ENCODE peak calls at places on chromosome 21, in five cellular contexts. One of them, this sample, is unnamed.

GRCh38 chr21:36321325-36322082 is 1.5 kb downstream of the MORC3 start:
- DNase-seq in NCI-H2081: peak; percentile 60
- DNase-seq in GM20000: no peak
- DNase-seq in stimulated activated CD4-positive, alpha-beta T cell treated with anti-CD3 and anti-CD28 coated beads, Interleukin-2, amount 100 ng/mL, for 48 hours: no peak
- DNase-seq in T-helper 17 cell: no peak
- DNase-seq in this sample: no peak

GRCh38 chr21:15764878-15765277 is 35.1 kb downstream of the USP25 start:
- DNase-seq in GM20000: no peak
- DNase-seq in T-helper 17 cell: no peak
- DNase-seq in stimulated activated CD4-positive, alpha-beta T cell treated with anti-CD3 and anti-CD28 coated beads, Interleukin-2, amount 100 ng/mL, for 48 hours: no peak
- DNase-seq in NCI-H2081: no peak
- DNase-seq in this sample: no peak

GRCh38 chr21:25421327-25422028 is 185.8 kb downstream of the MRPL39 start:
- DNase-seq in NCI-H2081: peak; percentile 53
- DNase-seq in GM20000: peak; percentile 33
- DNase-seq in T-helper 17 cell: peak; percentile 42
- DNase-seq in stimulated activated CD4-positive, alpha-beta T cell treated with anti-CD3 and anti-CD28 coated beads, Interleukin-2, amount 100 ng/mL, for 48 hours: peak; percentile 52
- DNase-seq in this sample: no peak

GRCh38 chr21:32389337-32390015 is 3.3 kb downstream of the URB1 start:
- DNase-seq in stimulated activated CD4-positive, alpha-beta T cell treated with anti-CD3 and anti-CD28 coated beads, Interleukin-2, amount 100 ng/mL, for 48 hours: no peak
- DNase-seq in T-helper 17 cell: no peak
- DNase-seq in GM20000: no peak
- DNase-seq in NCI-H2081: no peak
- DNase-seq in this sample: peak; percentile 53

GRCh38 chr21:17673261-17674020 is 60.7 kb upstream of the BTG3 start:
- DNase-seq in GM20000: no peak
- DNase-seq in stimulated activated CD4-positive, alpha-beta T cell treated with anti-CD3 and anti-CD28 coated beads, Interleukin-2, amount 100 ng/mL, for 48 hours: no peak
- DNase-seq in T-helper 17 cell: no peak
- DNase-seq in NCI-H2081: no peak
- DNase-seq in this sample: no peak

GRCh38 chr21:16775056-16775455 is 737.8 kb upstream of the CXADR start:
- DNase-seq in NCI-H2081: peak; percentile 29
- DNase-seq in T-helper 17 cell: no peak
- DNase-seq in stimulated activated CD4-positive, alpha-beta T cell treated with anti-CD3 and anti-CD28 coated beads, Interleukin-2, amount 100 ng/mL, for 48 hours: no peak
- DNase-seq in GM20000: no peak
- DNase-seq in this sample: no peak

GRCh38 chr21:39232926-39233325 is 49.7 kb upstream of the PSMG1 start:
- DNase-seq in stimulated activated CD4-positive, alpha-beta T cell treated with anti-CD3 and anti-CD28 coated beads, Interleukin-2, amount 100 ng/mL, for 48 hours: no peak
- DNase-seq in GM20000: no peak
- DNase-seq in T-helper 17 cell: no peak
- DNase-seq in NCI-H2081: no peak
- DNase-seq in this sample: no peak

GRCh38 chr21:24204641-24205040 is 1402.6 kb downstream of the MRPL39 start:
- DNase-seq in T-helper 17 cell: no peak
- DNase-seq in NCI-H2081: no peak
- DNase-seq in stimulated activated CD4-positive, alpha-beta T cell treated with anti-CD3 and anti-CD28 coated beads, Interleukin-2, amount 100 ng/mL, for 48 hours: no peak
- DNase-seq in GM20000: no peak
- DNase-seq in this sample: no peak